ENCODE peak calls at places on chromosome 7, in nine cellular contexts. A is HL-60, I is HCT116, F is stomach, R is Panc1, P is GM12878, K is GM12891, O is suprapubic skin, Z is HepG2. V is an unnamed sample.

GRCh38 chr7:76347710-76348109 is 11.1 kb downstream of the YWHAG start:
- DNase-seq in O (no peak), R (no peak), K (no peak), A (no peak), I (no peak), Z (no peak), F (no peak), P (no peak), V (no peak)

GRCh38 chr7:73894851-73895441 is 34.0 kb downstream of the TMEM270 start:
- DNase-seq in Z (no peak), A (no peak), O (peak; percentile 94), R (no peak), F (no peak), K (no peak), I (no peak), P (no peak), V (no peak)

GRCh38 chr7:116671681-116672595 is at the start of gene MET:
- DNase-seq in R (peak; percentile 69), I (peak; percentile 84), O (peak; percentile 85), A (no peak), F (peak; percentile 84), K (peak; percentile 53), Z (peak; percentile 80), P (no peak), V (no peak)

GRCh38 chr7:134473861-134474291 is 15.0 kb upstream of the AKR1B1 start:
- DNase-seq in O (no peak), A (no peak), Z (no peak), F (no peak), P (no peak), I (no peak), R (no peak), K (no peak), V (no peak)

GRCh38 chr7:72292794-72293193 is 119.3 kb downstream of the CALN1 start:
- DNase-seq in F (no peak), P (no peak), I (no peak), A (no peak), O (no peak), Z (no peak), K (no peak), R (no peak), V (no peak)

GRCh38 chr7:13841284-13841683 is 148.2 kb downstream of the ETV1 start:
- DNase-seq in I (no peak), K (no peak), A (no peak), P (no peak), R (no peak), F (no peak), O (no peak), Z (no peak), V (no peak)

GRCh38 chr7:129684777-129685176 is 73.3 kb downstream of the NRF1 start:
- DNase-seq in K (no peak), O (no peak), F (no peak), R (no peak), Z (peak; percentile 23), P (no peak), I (no peak), A (no peak), V (no peak)

GRCh38 chr7:137985253-137985896 is 16.5 kb downstream of the CREB3L2 start:
- DNase-seq in Z (peak; percentile 32), R (no peak), A (no peak), F (no peak), I (no peak), P (peak; percentile 69), K (no peak), O (no peak), V (no peak)

GRCh38 chr7:151351967-151352366 is 10.4 kb downstream of the NUB1 start:
- DNase-seq in O (no peak), F (no peak), K (no peak), Z (no peak), P (no peak), A (no peak), R (no peak), I (no peak), V (no peak)

GRCh38 chr7:96949766-96950165 is 55.6 kb upstream of the DLX6 start:
- DNase-seq in F (no peak), K (no peak), O (no peak), I (no peak), A (no peak), R (no peak), P (no peak), Z (peak; percentile 67), V (no peak)

GRCh38 chr7:155917836-155918385 is 105.6 kb upstream of the SHH start:
- DNase-seq in K (no peak), F (peak; percentile 33), Z (no peak), I (no peak), A (no peak), O (no peak), R (no peak), P (no peak), V (no peak)

GRCh38 chr7:98772242-98772603 is 97.6 kb downstream of the TMEM130 start:
- DNase-seq in O (no peak), R (no peak), Z (no peak), K (no peak), P (peak; percentile 71), F (no peak), I (no peak), A (no peak), V (no peak)

GRCh38 chr7:48781783-48782182 is 142.6 kb upstream of the CDC14C start:
- DNase-seq in I (no peak), F (no peak), Z (no peak), O (no peak), A (no peak), R (no peak), P (no peak), K (no peak), V (no peak)

GRCh38 chr7:112331495-112331894 is 118.8 kb upstream of the IFRD1 start:
- DNase-seq in I (no peak), O (no peak), K (no peak), F (no peak), Z (peak; percentile 63), R (no peak), P (no peak), A (no peak), V (no peak)

GRCh38 chr7:37354661-37355131 is 94.0 kb downstream of the ELMO1 start:
- DNase-seq in R (no peak), K (no peak), O (peak; percentile 90), A (peak; percentile 95), F (no peak), Z (no peak), I (no peak), P (no peak), V (no peak)

GRCh38 chr7:42572046-42572445 is 335.0 kb upstream of the GLI3 start:
- DNase-seq in I (no peak), A (no peak), K (no peak), P (no peak), R (no peak), Z (no peak), F (no peak), O (no peak), V (peak; percentile 89)
- TF ChIP-seq POLR2AphosphoS5 in I (no peak), A (no peak), K (no peak), P (no peak), R (no peak), Z (no peak), F (no peak), O (no peak), V (peak; percentile 54)

DNA sequence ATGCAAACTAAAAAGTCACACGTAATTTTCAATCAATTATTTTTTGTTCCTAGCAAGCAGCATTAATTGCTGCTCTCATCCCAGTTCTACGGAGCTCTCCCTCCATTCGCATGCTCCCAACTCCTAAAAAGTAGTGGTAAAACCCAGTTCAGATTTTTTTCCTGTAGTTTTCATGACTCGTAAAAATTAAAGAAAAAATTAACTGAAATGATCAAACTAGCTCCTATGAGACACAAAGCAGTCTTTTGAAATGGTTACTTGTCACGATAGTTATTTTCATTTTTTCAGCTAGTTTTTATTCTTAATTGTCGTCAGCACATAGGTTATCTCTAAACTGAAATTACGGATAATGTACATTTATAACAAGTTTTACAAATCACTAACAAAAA is 1.8 kb downstream of the HNRNPA2B1 start:
- DNase-seq in R (no peak), A (no peak), P (no peak), Z (no peak), I (no peak), O (no peak), F (no peak), K (no peak), V (no peak)
- TF ChIP-seq POLR2AphosphoS5 in R (no peak), A (no peak), P (no peak), Z (peak; percentile 14), I (no peak), O (no peak), F (no peak), K (no peak), V (no peak)

GRCh38 chr7:135510603-135511183 is 791 bp upstream of the CNOT4 start:
- DNase-seq in O (no peak), A (peak; percentile 34), R (peak; percentile 46), K (no peak), P (peak; percentile 4), Z (peak; percentile 16), I (no peak), F (no peak), V (no peak)

GRCh38 chr7:135508853-135509588 is 881 bp downstream of the CNOT4 start:
- DNase-seq in K (no peak), Z (peak; percentile 38), O (no peak), F (no peak), R (no peak), I (no peak), A (no peak), P (peak; percentile 13), V (no peak)

GRCh38 chr7:135509589-135509838 is 388 bp downstream of the CNOT4 start:
- DNase-seq in I (no peak), F (no peak), Z (no peak), O (no peak), A (peak; percentile 47), R (no peak), K (no peak), P (no peak), V (no peak)

GRCh38 chr7:135512135-135512887 is 2.4 kb upstream of the CNOT4 start:
- DNase-seq in Z (peak; percentile 78), A (peak; percentile 65), F (no peak), K (no peak), R (peak; percentile 59), I (peak; percentile 78), O (no peak), P (peak; percentile 37), V (no peak)

DNA sequence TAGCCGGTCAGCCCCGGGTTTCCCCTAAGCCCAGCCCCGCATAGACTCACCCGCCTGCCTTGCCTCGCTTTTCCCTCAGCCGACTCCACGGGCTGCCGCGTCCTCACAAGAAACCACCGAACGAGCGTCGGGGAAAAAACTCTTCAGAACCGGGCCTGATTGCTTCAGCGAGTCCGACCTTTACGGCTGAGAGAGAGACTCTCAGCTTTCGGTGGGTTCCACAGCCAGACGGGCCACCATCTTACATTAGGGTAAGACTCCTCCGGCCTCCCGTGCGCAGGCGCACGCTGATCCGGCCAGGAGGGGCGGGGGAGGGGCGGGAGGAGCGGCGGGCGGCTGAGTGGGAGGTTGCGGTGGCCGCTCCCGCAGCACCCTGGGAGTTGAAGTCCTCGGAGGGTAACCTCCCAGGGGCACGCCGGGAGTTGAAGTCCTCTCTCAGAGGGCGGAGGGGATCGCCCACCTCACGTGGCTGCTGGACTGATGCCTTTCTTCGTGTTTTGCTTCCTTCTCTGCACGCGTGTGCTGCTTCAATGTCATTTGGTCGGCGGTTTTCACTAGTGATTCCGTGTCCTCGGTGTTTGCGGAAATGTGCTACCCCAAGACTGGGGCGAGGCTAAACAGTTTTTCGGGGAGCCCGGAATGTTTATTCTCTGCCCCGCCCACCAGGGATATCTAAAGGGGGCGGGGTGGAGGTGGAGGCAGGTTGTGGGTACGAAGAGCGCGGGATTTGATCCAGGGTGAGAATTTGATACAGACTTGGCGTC is at the start of gene CNOT4:
- DNase-seq in F (peak; percentile 97), K (peak; percentile 79), P (peak; percentile 82), R (peak; percentile 83), O (peak; percentile 98), I (peak; percentile 92), A (peak; percentile 88), Z (peak; percentile 92), V (peak; percentile 75)
- TF ChIP-seq POLR2AphosphoS5 in F (peak; percentile 80), K (peak; percentile 88), P (peak; percentile 89), R (peak; percentile 88), O (peak; percentile 6), I (peak; percentile 93), A (peak; percentile 73), Z (peak; percentile 93), V (peak; percentile 89)

GRCh38 chr7:50957427-50957826 is 174.7 kb upstream of the GRB10 start:
- DNase-seq in I (no peak), R (no peak), Z (no peak), A (no peak), P (no peak), K (no peak), F (no peak), O (no peak), V (no peak)
- TF ChIP-seq POLR2AphosphoS5 in I (no peak), R (no peak), Z (no peak), A (no peak), P (no peak), K (no peak), F (no peak), O (no peak), V (no peak)

V was measured in SK-N-MC.